ENCODE peak calls at places on chromosomes 4 and X, in five cellular contexts. One of them, this sample, is unnamed.

GRCh38 chr4:148026022-148026421 is 294.1 kb downstream of the ARHGAP10 start:
- DNase-seq in ureter: no peak
- DNase-seq in T-helper 2 cell: no peak
- DNase-seq in brain microvascular endothelial cell: peak; percentile 91
- DNase-seq in testis: no peak
- DNase-seq in this sample: no peak

GRCh38 chr4:71009796-71010588 is 16.5 kb downstream of the DCK start:
- DNase-seq in ureter: no peak
- DNase-seq in T-helper 2 cell: peak; percentile 24
- DNase-seq in brain microvascular endothelial cell: no peak
- DNase-seq in testis: no peak
- DNase-seq in this sample: no peak

GRCh38 chrX:86014421-86014820 is 32.9 kb downstream of the CHM start:
- DNase-seq in ureter: no peak
- DNase-seq in T-helper 2 cell: no peak
- DNase-seq in brain microvascular endothelial cell: no peak
- DNase-seq in testis: no peak
- DNase-seq in this sample: no peak

GRCh38 chr4:25500626-25501318 is 123.7 kb downstream of the ANAPC4 start:
- DNase-seq in ureter: no peak
- DNase-seq in T-helper 2 cell: no peak
- DNase-seq in brain microvascular endothelial cell: no peak
- DNase-seq in testis: no peak
- DNase-seq in this sample: no peak

GRCh38 chr4:142778430-142778829 is 67.7 kb downstream of the INPP4B start:
- DNase-seq in ureter: no peak
- DNase-seq in T-helper 2 cell: no peak
- DNase-seq in brain microvascular endothelial cell: peak; percentile 30
- DNase-seq in testis: no peak
- DNase-seq in this sample: no peak

GRCh38 chrX:20372533-20372932 is 105.8 kb upstream of the RPS6KA3 start:
- DNase-seq in ureter: no peak
- DNase-seq in T-helper 2 cell: no peak
- DNase-seq in brain microvascular endothelial cell: peak; percentile 14
- DNase-seq in testis: no peak
- DNase-seq in this sample: no peak

GRCh38 chr4:151569650-151570049 is 160.7 kb downstream of the FHIP1A start:
- DNase-seq in ureter: no peak
- DNase-seq in T-helper 2 cell: no peak
- DNase-seq in brain microvascular endothelial cell: no peak
- DNase-seq in testis: no peak
- DNase-seq in this sample: no peak

GRCh38 chrX:150258463-150259430 is 104.4 kb upstream of the MAMLD1 start:
- DNase-seq in ureter: no peak
- DNase-seq in T-helper 2 cell: no peak
- DNase-seq in brain microvascular endothelial cell: no peak
- DNase-seq in testis: no peak
- DNase-seq in this sample: no peak

GRCh38 chrX:40418413-40419195 is 162.2 kb upstream of the ATP6AP2 start:
- DNase-seq in ureter: peak; percentile 52
- DNase-seq in T-helper 2 cell: peak; percentile 11
- DNase-seq in brain microvascular endothelial cell: no peak
- DNase-seq in testis: no peak
- DNase-seq in this sample: no peak

This sample was measured in NT2/D1.